ENCODE peak calls at places on chromosome 16, in six cellular contexts. A, P, U, N, B and K are unnamed samples.

GRCh38 chr16:1073262-1073558 is 663 bp downstream of the SSTR5 start:
- DNase-seq in A (no peak), P (no peak), U (no peak), N (no peak), B (no peak), K (no peak)

GRCh38 chr16:11572301-11572995 is 14.3 kb downstream of the LITAF start:
- DNase-seq in A (no peak), P (no peak), U (no peak), N (no peak), B (no peak), K (no peak)

GRCh38 chr16:78444-79145 is 570 bp downstream of the MPG start:
- DNase-seq in A (no peak), P (no peak), U (peak; percentile 63), N (no peak), B (peak; percentile 63), K (no peak)

GRCh38 chr16:80375973-80376372 is 164.8 kb upstream of the DYNLRB2 start:
- DNase-seq in A (no peak), P (no peak), U (no peak), N (no peak), B (no peak), K (no peak)

GRCh38 chr16:67195676-67196075 is 3.3 kb upstream of the ELMO3 start:
- DNase-seq in A (no peak), P (no peak), U (no peak), N (no peak), B (no peak), K (peak; percentile 69)

GRCh38 chr16:19307587-19308241 is 22.2 kb downstream of the CLEC19A start:
- DNase-seq in A (peak; percentile 84), P (no peak), U (no peak), N (no peak), B (no peak), K (no peak)

GRCh38 chr16:88376835-88377726 is 5.7 kb upstream of the ZNF469 start:
- DNase-seq in A (no peak), P (no peak), U (peak; percentile 16), N (peak; percentile 55), B (peak; percentile 20), K (peak; percentile 84)

GRCh38 chr16:53898993-53899392 is 195.0 kb downstream of the FTO start:
- DNase-seq in A (no peak), P (no peak), U (peak; percentile 32), N (no peak), B (peak; percentile 37), K (no peak)

GRCh38 chr16:69260019-69260418 is 51.1 kb upstream of the VPS4A start:
- DNase-seq in A (no peak), P (no peak), U (no peak), N (no peak), B (no peak), K (no peak)

GRCh38 chr16:27265982-27266381 is 2.6 kb downstream of the NSMCE1 start:
- DNase-seq in A (no peak), P (no peak), U (no peak), N (no peak), B (no peak), K (no peak)

GRCh38 chr16:21274172-21274726 is 3.8 kb downstream of the CRYM start:
- DNase-seq in A (no peak), P (no peak), U (no peak), N (no peak), B (no peak), K (no peak)

GRCh38 chr16:5393070-5393469 is 295.5 kb upstream of the EEF2KMT start:
- DNase-seq in A (no peak), P (no peak), U (no peak), N (no peak), B (no peak), K (no peak)

GRCh38 chr16:6020162-6020980 is 922.8 kb upstream of the EEF2KMT start:
- DNase-seq in A (peak; percentile 33), P (no peak), U (no peak), N (no peak), B (no peak), K (no peak)

GRCh38 chr16:6709736-6710135 is 622.9 kb upstream of the RBFOX1 start:
- DNase-seq in A (no peak), P (no peak), U (no peak), N (no peak), B (no peak), K (no peak)

GRCh38 chr16:65523258-65523950 is 401.5 kb upstream of the CDH11 start:
- DNase-seq in A (no peak), P (no peak), U (no peak), N (no peak), B (no peak), K (no peak)

GRCh38 chr16:82633964-82634600 is 7.3 kb downstream of the CDH13 start:
- DNase-seq in A (no peak), P (no peak), U (peak; percentile 62), N (peak; percentile 89), B (peak; percentile 64), K (no peak)

GRCh38 chr16:85365120-85365519 is 248.0 kb upstream of the GSE1 start:
- DNase-seq in A (no peak), P (no peak), U (no peak), N (no peak), B (no peak), K (no peak)

GRCh38 chr16:65418435-65418834 is 296.6 kb upstream of the CDH11 start:
- DNase-seq in A (no peak), P (no peak), U (no peak), N (no peak), B (no peak), K (no peak)

GRCh38 chr16:66486773-66487579 is 59.9 kb downstream of the BEAN1 start:
- DNase-seq in A (no peak), P (no peak), U (peak; percentile 93), N (no peak), B (peak; percentile 92), K (peak; percentile 94)

GRCh38 chr16:57863434-57864160 is 61.3 kb upstream of the KIFC3 start:
- DNase-seq in A (peak; percentile 41), P (no peak), U (peak; percentile 84), N (no peak), B (peak; percentile 87), K (peak; percentile 44)

GRCh38 chr16:79656537-79657115 is 56.1 kb upstream of the MAF start:
- DNase-seq in A (no peak), P (no peak), U (no peak), N (no peak), B (no peak), K (no peak)

GRCh38 chr16:81775570-81775969 is 3.5 kb upstream of the PLCG2 start:
- DNase-seq in A (no peak), P (no peak), U (no peak), N (no peak), B (no peak), K (no peak)

GRCh38 chr16:21526923-21527807 is 72.2 kb upstream of the METTL9 start:
- DNase-seq in A (no peak), P (no peak), U (no peak), N (no peak), B (no peak), K (peak; percentile 88)

GRCh38 chr16:20944861-20945390 is 44.4 kb downstream of the LYRM1 start:
- DNase-seq in A (no peak), P (no peak), U (peak; percentile 43), N (no peak), B (peak; percentile 52), K (no peak)

GRCh38 chr16:52494621-52495020 is 52.3 kb downstream of the TOX3 start:
- DNase-seq in A (no peak), P (no peak), U (no peak), N (no peak), B (no peak), K (no peak)

GRCh38 chr16:88012360-88012759 is 61.1 kb downstream of the BANP start:
- DNase-seq in A (no peak), P (no peak), U (no peak), N (no peak), B (no peak), K (no peak)

GRCh38 chr16:52515068-52515671 is 31.8 kb downstream of the TOX3 start:
- DNase-seq in A (peak; percentile 8), P (no peak), U (no peak), N (no peak), B (no peak), K (no peak)

GRCh38 chr16:29154676-29155121 is 169.8 kb downstream of the LAT start:
- DNase-seq in A (no peak), P (no peak), U (no peak), N (no peak), B (peak; percentile 38), K (no peak)

GRCh38 chr16:88344411-88345030 is 38.2 kb upstream of the ZNF469 start:
- DNase-seq in A (no peak), P (no peak), U (no peak), N (peak; percentile 65), B (no peak), K (peak; percentile 86)

GRCh38 chr16:54928421-54929089 is 2.1 kb upstream of the IRX5 start:
- DNase-seq in A (no peak), P (no peak), U (no peak), N (no peak), B (peak; percentile 32), K (no peak)

GRCh38 chr16:54931041-54931756 is 534 bp downstream of the IRX5 start:
- DNase-seq in A (peak; percentile 61), P (no peak), U (no peak), N (no peak), B (peak; percentile 24), K (no peak)

GRCh38 chr16:54929090-54930033 is 1.3 kb upstream of the IRX5 start:
- DNase-seq in A (peak; percentile 100), P (peak; percentile 81), U (peak; percentile 99), N (peak; percentile 99), B (peak; percentile 99), K (peak; percentile 100)

GRCh38 chr16:54931757-54932660 is 1.3 kb downstream of the IRX5 start:
- DNase-seq in A (peak; percentile 34), P (no peak), U (no peak), N (no peak), B (no peak), K (peak; percentile 72)

GRCh38 chr16:54930034-54930938 is at the start of gene IRX5:
- DNase-seq in A (peak; percentile 82), P (no peak), U (peak; percentile 96), N (peak; percentile 87), B (peak; percentile 96), K (peak; percentile 97)
- TF ChIP-seq CTCF in A (no peak), P (no peak), U (no peak), N (no peak), B (peak; percentile 2), K (no peak)

GRCh38 chr16:9297437-9298113 is 206.1 kb downstream of the HAPSTR1 start:
- DNase-seq in A (peak; percentile 52), P (no peak), U (no peak), N (no peak), B (no peak), K (no peak)
- TF ChIP-seq CTCF in A (peak; percentile 67), P (no peak), U (peak; percentile 19), N (peak; percentile 58), B (no peak), K (peak; percentile 51)

GRCh38 chr16:2966803-2967184 is 2.4 kb upstream of the PAQR4 start:
- DNase-seq in A (no peak), P (no peak), U (no peak), N (no peak), B (peak; percentile 16), K (no peak)
- TF ChIP-seq CTCF in A (no peak), P (no peak), U (no peak), N (no peak), B (no peak), K (no peak)

DNA sequence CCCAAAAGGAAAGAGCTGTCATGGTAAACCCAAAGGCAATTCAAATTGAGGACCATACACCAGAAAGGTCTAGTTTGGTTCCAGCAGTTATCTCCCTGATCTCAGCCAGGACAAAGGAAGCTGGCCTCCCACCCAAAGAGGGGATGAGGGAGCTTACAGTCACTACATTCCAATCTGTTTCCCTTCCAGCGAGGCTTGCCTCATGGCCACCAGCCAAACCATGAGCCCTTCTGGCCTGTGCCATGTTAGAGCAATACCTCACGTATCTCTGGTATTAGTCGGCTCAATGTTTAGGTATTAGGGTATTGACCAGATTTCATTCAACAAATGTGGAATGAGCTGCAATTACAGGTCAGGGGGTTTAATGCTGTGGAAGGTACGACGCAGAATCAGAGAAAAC is 8.4 kb downstream of the NDUFAB1 start:
- DNase-seq in A (no peak), P (no peak), U (peak; percentile 81), N (no peak), B (peak; percentile 77), K (no peak)
- TF ChIP-seq CTCF in A (no peak), P (no peak), U (no peak), N (no peak), B (no peak), K (no peak)